ENCODE peak calls at places on chromosomes 12 and 14, in five cellular contexts. Q is Caco-2, J is GM23248, B is epithelial cell of esophagus, U is GM06990. F is an unnamed sample.

GRCh38 chr14:91177073-91177796 is 63.4 kb downstream of the DGLUCY start:
- DNase-seq in U (no peak), B (peak), J (peak), Q (peak), F (peak)

GRCh38 chr12:23810327-23810902 is 139.1 kb downstream of the SOX5 start:
- DNase-seq in B (no peak), Q (no peak), U (no peak), J (no peak), F (no peak)

GRCh38 chr12:14514946-14515345 is 52.7 kb downstream of the PLBD1 start:
- DNase-seq in U (no peak), J (peak), B (peak), Q (no peak), F (no peak)

GRCh38 chr12:89544730-89545184 is 18.9 kb upstream of the POC1B start:
- DNase-seq in U (no peak), Q (no peak), B (no peak), J (peak), F (peak)

GRCh38 chr12:113555226-113555625 is 83.6 kb upstream of the LHX5 start:
- DNase-seq in U (no peak), Q (no peak), B (no peak), J (no peak), F (no peak)

GRCh38 chr14:53247596-53248370 is 94.7 kb upstream of the DDHD1 start:
- DNase-seq in U (no peak), J (no peak), Q (no peak), B (no peak), F (no peak)

GRCh38 chr12:93042283-93042682 is 113.2 kb upstream of the EEA1 start:
- DNase-seq in J (peak), U (no peak), Q (peak), B (no peak), F (no peak)

GRCh38 chr12:5040368-5040767 is 3.3 kb upstream of the KCNA5 start:
- DNase-seq in U (no peak), J (no peak), Q (no peak), B (no peak), F (no peak)

GRCh38 chr12:5085896-5086295 is 42.2 kb downstream of the KCNA5 start:
- DNase-seq in J (peak), B (no peak), U (no peak), Q (no peak), F (peak)

GRCh38 chr14:78849952-78850351 is 679.8 kb downstream of the NRXN3 start:
- DNase-seq in Q (no peak), B (no peak), U (no peak), J (no peak), F (no peak)

GRCh38 chr12:55724226-55724939 is 4.2 kb downstream of the RDH5 start:
- DNase-seq in Q (peak), J (peak), B (peak), U (no peak), F (peak)

GRCh38 chr12:52952082-52952801 is 3.3 kb downstream of the KRT18 start:
- DNase-seq in Q (no peak), B (peak), U (no peak), J (no peak), F (peak)

GRCh38 chr14:103875010-103875409 is 27.6 kb upstream of the PPP1R13B start:
- DNase-seq in J (no peak), Q (no peak), B (no peak), U (no peak), F (no peak)

GRCh38 chr12:53428741-53429140 is 5.1 kb downstream of the AMHR2 start:
- DNase-seq in U (no peak), B (no peak), J (no peak), Q (no peak), F (no peak)

GRCh38 chr14:52380294-52380693 is 66.2 kb downstream of the PTGER2 start:
- DNase-seq in U (no peak), Q (no peak), B (peak), J (peak), F (peak)

GRCh38 chr12:6084261-6084968 is 40.1 kb downstream of the VWF start:
- DNase-seq in B (peak), Q (peak), U (no peak), J (peak), F (peak)

GRCh38 chr14:101027966-101028365 is 124.4 kb upstream of the RTL1 start:
- DNase-seq in U (no peak), B (no peak), J (no peak), Q (no peak), F (no peak)

GRCh38 chr12:22299294-22299912 is 35.1 kb downstream of the ST8SIA1 start:
- DNase-seq in Q (no peak), J (no peak), B (no peak), U (no peak), F (peak)

GRCh38 chr12:116372815-116373214 is 95.3 kb upstream of the MED13L start:
- DNase-seq in B (no peak), Q (no peak), U (no peak), J (no peak), F (peak)

GRCh38 chr12:130043685-130044421 is 118.4 kb upstream of the FZD10 start:
- DNase-seq in J (no peak), Q (peak), U (no peak), B (no peak), F (no peak)

GRCh38 chr12:67650528-67651379 is 2.2 kb downstream of the DYRK2 start:
- DNase-seq in U (no peak), Q (no peak), B (no peak), J (peak), F (no peak)

GRCh38 chr14:58060898-58061297 is 91.1 kb downstream of the ARMH4 start:
- DNase-seq in U (no peak), J (no peak), B (no peak), Q (no peak), F (no peak)

GRCh38 chr14:105343194-105343593 is 28.6 kb downstream of the PACS2 start:
- DNase-seq in Q (no peak), B (no peak), U (no peak), J (no peak), F (no peak)

GRCh38 chr14:36293824-36294223 is 26.6 kb downstream of the MBIP start:
- DNase-seq in J (peak), Q (no peak), U (no peak), B (peak), F (peak)

GRCh38 chr12:75759842-75760260 is 248.4 kb upstream of the KRR1 start:
- DNase-seq in J (peak), Q (no peak), U (peak), B (peak), F (peak)

GRCh38 chr14:99412122-99413061 is 68.3 kb downstream of the SETD3 start:
- DNase-seq in Q (peak), B (no peak), J (no peak), U (no peak), F (no peak)

GRCh38 chr14:99838555-99839193 is 45.5 kb downstream of the EML1 start:
- DNase-seq in J (no peak), B (peak), Q (no peak), U (no peak), F (peak)

GRCh38 chr12:14572401-14572800 is 4.7 kb upstream of the PLBD1 start:
- DNase-seq in Q (no peak), U (no peak), J (no peak), B (no peak), F (no peak)

GRCh38 chr12:77855548-77855947 is 24.9 kb downstream of the NAV3 start:
- DNase-seq in Q (no peak), J (no peak), B (peak), U (no peak), F (no peak)

GRCh38 chr14:102590667-102591099 is 1.8 kb upstream of the RCOR1 start:
- DNase-seq in B (peak), U (no peak), Q (peak), J (peak), F (peak)
- H3K4me3 ChIP-seq in B (peak), U (peak), Q (peak), J (peak), F (no peak)

DNA sequence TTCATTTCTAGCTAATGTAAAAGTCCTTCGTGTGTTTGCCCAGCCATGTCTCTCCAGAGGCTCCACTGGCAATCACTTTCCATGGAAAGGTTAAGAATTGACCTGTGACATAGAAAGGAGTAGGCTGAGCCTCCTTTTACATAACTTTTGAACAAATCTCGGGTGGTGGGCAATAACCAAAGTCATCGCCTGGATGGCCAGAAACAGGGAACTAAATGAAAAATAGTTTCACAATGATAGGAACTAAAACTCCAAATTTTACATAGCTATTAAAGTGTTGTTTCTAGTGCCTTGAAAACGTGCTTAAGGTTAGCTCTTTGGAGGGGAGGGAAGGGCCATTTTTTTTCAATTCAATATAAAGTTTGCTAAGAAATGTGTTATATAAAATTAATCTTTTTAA is 6.5 kb downstream of the BHLHE41 start:
- DNase-seq in B (no peak), J (no peak), Q (no peak), U (no peak), F (no peak)
- H3K4me3 ChIP-seq in B (no peak), J (no peak), Q (no peak), U (no peak), F (no peak)

DNA sequence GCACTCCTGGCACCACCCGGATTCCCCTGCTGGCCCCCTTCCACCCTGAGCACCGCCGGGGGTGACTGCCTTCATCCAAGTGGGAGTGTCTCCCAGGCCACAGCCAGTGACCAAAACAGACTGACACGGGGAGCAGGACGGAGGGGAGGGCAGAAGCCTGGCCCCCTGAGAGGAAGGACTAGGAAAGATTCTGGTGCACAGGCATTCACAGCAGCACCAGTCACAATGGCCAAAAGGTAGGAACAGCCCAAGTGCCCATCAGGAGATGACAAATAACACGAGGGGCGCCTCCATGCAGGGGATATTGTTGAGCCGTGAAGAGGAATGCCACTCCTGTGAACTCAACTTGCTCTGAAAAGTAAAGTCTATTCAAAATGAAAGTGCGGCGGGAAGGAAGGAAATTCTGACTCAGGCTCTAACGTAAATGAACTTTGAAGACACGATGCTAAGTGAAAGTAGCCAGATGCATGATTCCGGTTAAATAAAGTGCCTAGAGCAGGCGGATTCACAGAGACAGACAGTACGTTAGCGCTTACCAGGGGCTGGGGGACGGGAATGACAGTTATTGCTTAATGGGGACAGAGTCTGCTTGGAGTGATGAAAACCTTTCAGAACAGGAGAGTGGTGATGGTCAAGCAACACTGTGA is 146.1 kb upstream of the NCOR2 start:
- DNase-seq in Q (no peak), J (peak), B (peak), U (peak), F (peak)
- H3K4me3 ChIP-seq in Q (no peak), J (peak), B (no peak), U (peak), F (peak)

DNA sequence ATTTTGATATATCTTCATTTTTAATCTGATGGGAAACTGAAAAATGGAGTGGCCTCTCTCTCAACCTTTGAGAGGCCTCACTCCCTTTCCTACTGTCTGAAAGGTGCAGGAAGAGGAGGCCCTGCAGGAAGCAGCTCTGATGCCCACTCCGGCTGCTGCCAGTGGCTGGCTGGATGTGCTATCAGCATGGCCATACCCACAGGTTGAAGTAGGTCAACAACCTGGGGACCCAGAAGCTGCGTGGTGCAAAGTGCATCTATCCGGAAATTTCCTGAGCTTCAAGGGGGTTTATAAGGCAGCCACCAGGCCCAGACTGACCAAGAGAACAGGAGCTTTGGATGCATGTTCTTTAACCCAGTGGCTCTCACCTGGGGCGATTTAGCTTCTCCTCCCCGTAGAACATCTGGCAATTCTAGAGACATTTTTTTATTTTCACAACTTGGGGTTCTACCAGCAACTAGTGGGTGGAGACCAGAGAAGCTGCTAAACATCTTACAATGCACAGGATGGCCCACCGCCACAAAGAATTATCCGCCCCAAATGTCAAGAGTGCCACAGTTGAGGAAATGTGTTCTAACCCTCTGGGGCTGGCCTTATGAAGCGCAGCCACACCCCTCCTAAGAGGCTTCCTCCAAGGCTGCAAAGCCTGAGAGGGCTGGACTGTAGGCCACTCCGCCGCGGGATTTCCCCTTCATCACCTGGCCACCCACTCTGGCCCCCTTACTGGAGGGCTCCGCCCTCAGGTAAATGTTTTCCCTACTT is 8.2 kb upstream of the BATF start:
- DNase-seq in J (no peak), Q (no peak), B (no peak), U (peak), F (no peak)
- H3K4me3 ChIP-seq in J (no peak), Q (no peak), B (no peak), U (no peak), F (no peak)

GRCh38 chr14:23544511-23545447 is 6.8 kb downstream of the ZFHX2 start:
- DNase-seq in J (peak), B (peak), U (no peak), Q (no peak), F (no peak)
- H3K4me3 ChIP-seq in J (no peak), B (no peak), U (no peak), Q (no peak), F (no peak)

DNA sequence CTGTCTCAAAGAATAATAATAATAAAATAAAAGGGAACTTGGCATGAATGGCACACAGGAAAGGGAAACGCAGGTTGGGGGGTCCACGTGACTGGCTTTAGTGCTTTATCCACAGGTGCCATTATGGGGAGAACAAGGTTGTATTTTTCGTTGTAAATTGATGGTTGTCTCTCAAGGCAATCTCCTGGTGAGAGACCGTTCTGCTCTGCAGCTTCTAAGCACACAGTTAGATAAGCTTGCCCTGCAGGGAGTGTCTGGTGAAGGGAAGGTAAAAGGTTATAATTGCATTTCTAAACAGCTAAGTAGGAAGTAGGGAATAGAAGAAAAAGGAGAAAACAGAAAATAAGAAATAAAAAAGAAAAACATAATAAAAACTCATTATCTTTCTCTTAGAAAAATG is 69.1 kb upstream of the CPSF6 start:
- DNase-seq in B (no peak), U (no peak), J (no peak), Q (no peak), F (no peak)
- H3K4me3 ChIP-seq in B (no peak), U (no peak), J (no peak), Q (no peak), F (no peak)

GRCh38 chr14:76922092-76922491 is 95.9 kb downstream of the LRRC74A start:
- DNase-seq in U (no peak), Q (no peak), J (no peak), B (no peak), F (no peak)

GRCh38 chr14:76923422-76924362 is 97.5 kb downstream of the LRRC74A start:
- DNase-seq in U (no peak), Q (no peak), B (no peak), J (no peak), F (no peak)

GRCh38 chr14:76926521-76927251 is 100.5 kb downstream of the LRRC74A start:
- DNase-seq in J (peak), U (no peak), Q (no peak), B (peak), F (peak)

GRCh38 chr14:76922599-76922998 is 96.4 kb downstream of the LRRC74A start:
- DNase-seq in U (no peak), J (no peak), Q (no peak), B (no peak), F (no peak)

DNA sequence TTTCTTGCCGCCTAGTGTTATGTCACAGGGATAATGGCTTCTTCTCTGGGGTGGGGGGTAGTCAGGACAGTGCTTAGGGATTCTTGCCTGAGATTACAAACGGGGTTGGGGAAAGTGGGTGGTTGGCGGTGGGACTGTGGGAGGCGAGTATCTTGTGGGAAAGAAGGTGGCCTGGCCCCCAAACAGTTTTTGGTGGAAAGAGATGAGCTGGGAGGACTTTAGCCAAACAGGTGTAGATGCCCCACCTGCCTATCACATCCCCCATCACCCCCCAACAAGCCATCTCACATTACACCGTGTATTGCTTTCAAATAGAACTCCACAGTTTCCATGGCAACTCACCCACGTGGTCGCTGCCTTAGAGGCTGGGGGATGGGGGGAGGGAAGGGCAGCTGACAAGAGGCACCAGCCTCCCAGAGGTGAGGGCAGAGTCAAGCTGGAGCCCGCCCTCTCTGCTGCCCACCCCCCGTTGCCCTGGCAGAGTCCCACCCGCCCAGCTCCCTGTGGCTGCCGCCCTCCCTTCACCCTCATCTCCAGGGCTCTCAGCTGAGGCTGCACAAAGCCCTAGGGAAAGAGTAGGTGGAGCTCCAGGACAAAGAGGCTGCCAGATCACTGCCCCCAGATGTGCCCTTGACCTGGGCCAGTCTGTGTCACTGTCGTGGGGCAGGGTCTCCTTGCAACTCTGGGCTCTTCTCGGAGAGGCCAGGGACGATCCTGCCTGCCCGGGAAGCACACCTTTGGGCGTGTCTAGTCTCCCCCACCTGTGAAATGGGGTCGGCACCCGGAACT is 98.3 kb downstream of the LRRC74A start:
- DNase-seq in U (no peak), B (no peak), Q (no peak), J (no peak), F (peak)
- H3K4me3 ChIP-seq in U (no peak), B (no peak), Q (no peak), J (no peak), F (no peak)